ENCODE peak calls at places on chromosomes 6 and 20, in six cellular contexts. T is testis, D is heart left ventricle, F is breast epithelium, Q is right lobe of liver, K is adrenal gland. P is an unnamed sample. For H3K4me1, the result is how much of the 10 kb centered on the place peaks cover.

GRCh38 chr6:126614642-126615504 is 275.0 kb downstream of the CENPW start:
- DNase-seq in T (no peak), D (no peak), F (no peak), Q (no peak), K (no peak), P (no peak)

GRCh38 chr6:168188310-168188973 is 109.4 kb upstream of the FRMD1 start:
- DNase-seq in T (no peak), D (no peak), F (no peak), Q (no peak), K (no peak), P (no peak)

GRCh38 chr6:99485395-99485773 is 29.8 kb downstream of the USP45 start:
- DNase-seq in T (no peak), D (no peak), F (no peak), Q (no peak), K (no peak), P (no peak)

GRCh38 chr6:109048176-109048575 is 46.5 kb downstream of the SESN1 start:
- DNase-seq in T (no peak), D (no peak), F (no peak), Q (no peak), K (no peak), P (no peak)

GRCh38 chr20:26218301-26218700 is 521.6 kb upstream of the ZNF337 start:
- DNase-seq in T (no peak), D (no peak), F (no peak), Q (no peak), K (no peak), P (no peak)

GRCh38 chr6:113723182-113723581 is 134.0 kb upstream of the MARCKS start:
- DNase-seq in T (no peak), D (no peak), F (no peak), Q (no peak), K (peak), P (no peak)

GRCh38 chr6:139647001-139647400 is 272.6 kb upstream of the CITED2 start:
- DNase-seq in T (no peak), D (no peak), F (no peak), Q (no peak), K (no peak), P (no peak)

GRCh38 chr6:7954477-7955200 is 44.1 kb upstream of the TXNDC5 start:
- DNase-seq in T (no peak), D (no peak), F (no peak), Q (no peak), K (no peak), P (no peak)

GRCh38 chr6:131756039-131756438 is 45.2 kb upstream of the CTAGE9 start:
- DNase-seq in T (no peak), D (no peak), F (no peak), Q (no peak), K (no peak), P (no peak)

GRCh38 chr20:49792006-49792405 is 20.6 kb upstream of the SLC9A8 start:
- DNase-seq in T (no peak), D (no peak), F (no peak), Q (no peak), K (no peak), P (no peak)

GRCh38 chr6:10409766-10410209 is 5.1 kb downstream of the TFAP2A start:
- DNase-seq in T (no peak), D (no peak), F (no peak), Q (no peak), K (no peak), P (no peak)

GRCh38 chr6:69985180-69985579 is 118.8 kb downstream of the COL19A1 start:
- DNase-seq in T (no peak), D (no peak), F (no peak), Q (no peak), K (no peak), P (no peak)

GRCh38 chr6:74623027-74623426 is 582.8 kb downstream of the COL12A1 start:
- DNase-seq in T (no peak), D (no peak), F (no peak), Q (no peak), K (no peak), P (no peak)

DNA sequence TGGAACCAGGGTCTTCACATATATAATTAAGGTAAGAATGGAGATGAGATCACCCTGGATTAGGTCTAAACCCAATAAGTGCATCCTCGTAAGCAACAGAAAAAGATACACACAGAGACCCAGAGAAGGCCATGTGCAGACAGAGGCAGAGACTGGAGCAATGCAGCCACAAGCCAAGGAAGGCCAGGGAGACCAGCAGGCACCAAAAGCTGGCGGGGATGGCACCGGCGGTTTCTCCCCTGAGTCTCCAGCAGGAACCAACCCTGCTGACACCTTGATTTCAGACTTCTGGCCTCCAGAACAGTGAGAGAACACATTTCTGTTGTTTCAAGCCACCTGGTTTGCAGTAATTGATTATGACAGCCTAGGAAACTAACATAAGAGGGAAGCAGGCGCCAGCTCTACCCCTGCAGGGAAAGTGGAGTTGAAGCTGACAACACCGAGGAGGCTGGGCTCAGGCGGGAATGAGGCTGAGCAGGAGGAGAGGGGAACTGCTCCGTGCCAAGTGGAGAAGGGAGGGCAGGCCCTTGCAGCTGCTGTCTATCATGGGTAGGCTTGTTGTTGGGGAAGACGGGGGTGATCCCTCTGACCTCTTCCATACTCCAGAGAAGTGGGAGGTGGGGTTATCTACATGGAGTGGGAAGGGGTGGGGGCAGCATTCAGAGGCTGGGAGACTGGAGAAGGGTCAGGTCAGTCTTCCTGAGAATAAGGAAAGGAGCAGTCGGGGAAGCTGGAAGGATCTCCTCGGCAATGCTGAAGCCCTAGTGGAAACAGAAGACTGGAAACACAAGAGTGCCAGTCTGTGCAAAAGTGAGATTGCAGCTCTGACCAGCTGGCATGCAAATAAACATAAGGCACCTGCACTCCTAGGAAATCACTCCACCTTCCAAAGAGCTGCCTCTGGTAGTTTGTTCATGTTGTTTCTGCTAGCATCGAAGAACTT is 72.7 kb downstream of the NFATC2 start:
- DNase-seq in T (no peak), D (no peak), F (no peak), Q (no peak), K (no peak), P (no peak)
- H3K4me1 ChIP-seq in T (under half), D (under half), F (under half), Q (under half), K (under half), P (under half)

DNA sequence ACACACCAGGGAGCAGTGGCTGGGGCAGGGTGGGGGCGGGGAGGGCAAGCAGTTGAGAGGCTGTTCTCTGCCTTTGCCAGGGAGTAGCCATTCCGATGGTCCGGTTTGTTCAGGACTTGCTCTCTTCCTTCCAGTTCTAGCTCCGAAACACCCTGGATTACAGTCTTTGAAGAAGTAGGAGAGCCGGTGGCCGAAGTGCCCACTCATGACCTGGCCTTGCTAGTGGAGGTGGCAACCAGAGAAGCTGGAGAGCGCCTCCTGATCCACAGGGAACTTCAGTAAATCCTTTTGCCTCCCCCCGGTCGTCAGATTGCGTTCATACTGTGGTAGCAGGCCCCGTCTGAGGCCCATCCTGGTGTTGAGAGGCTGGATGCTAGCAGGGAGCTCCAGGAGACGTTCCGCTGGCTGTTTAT is 92.8 kb downstream of the ARID1B start:
- DNase-seq in T (no peak), D (no peak), F (no peak), Q (no peak), K (no peak), P (no peak)
- TF ChIP-seq POLR2A in T (no peak), D (no peak), F (no peak), Q (no peak), K (no peak), P (no peak)

DNA sequence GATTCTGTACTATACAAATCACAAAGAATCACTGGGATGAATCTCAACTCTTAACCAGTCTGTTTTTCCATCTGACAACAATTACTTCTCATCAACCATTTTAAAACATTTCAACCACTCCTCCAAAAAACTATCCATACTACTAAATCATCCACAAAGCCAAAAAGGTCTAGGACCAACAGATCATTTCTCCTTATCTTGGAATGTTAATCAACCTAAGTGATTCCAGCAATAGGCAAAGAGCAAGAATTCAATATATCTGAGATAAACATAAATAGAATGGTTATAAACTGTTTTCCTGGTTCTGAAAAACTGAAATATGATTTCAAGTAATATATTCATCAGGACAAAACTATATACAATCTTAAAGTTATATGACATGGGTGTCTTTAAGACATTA is 28.6 kb downstream of the RANBP9 start:
- DNase-seq in T (no peak), D (no peak), F (no peak), Q (no peak), K (no peak), P (no peak)
- H3K4me1 ChIP-seq in T (under half), D (under half), F (under half), Q (under half), K (under half), P (under half)

DNA sequence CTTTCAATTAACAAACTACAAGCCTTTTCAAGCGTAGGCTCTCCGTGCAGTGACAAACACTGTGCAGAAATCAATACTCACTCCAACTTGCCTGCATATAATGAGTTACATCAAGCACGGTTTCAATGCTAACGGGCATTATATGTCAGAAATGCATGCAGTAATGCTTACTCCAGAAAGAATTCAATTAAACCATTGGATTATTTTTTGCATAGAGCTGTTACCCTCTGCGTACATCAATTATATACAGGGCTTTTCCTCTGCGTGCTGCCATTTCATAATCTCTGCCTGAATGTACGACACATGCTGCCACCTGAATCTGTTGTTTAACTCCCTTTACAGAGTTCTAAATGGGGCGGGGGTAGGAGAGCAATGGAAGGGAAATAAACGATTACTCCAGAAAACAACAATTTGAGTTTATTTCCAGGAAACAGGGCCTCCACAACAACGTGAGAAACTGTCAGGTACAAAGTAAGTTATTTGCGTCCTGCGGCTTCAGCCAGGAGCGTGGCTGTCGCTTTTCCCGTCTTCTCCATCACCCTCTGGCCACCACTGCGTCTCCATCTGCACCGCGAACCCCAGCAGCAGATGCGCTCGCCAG is 1.8 kb downstream of the PTPRK start:
- DNase-seq in T (no peak), D (peak), F (no peak), Q (no peak), K (no peak), P (no peak)
- TF ChIP-seq POLR2A in T (no peak), D (no peak), F (no peak), Q (peak), K (no peak), P (no peak)

DNA sequence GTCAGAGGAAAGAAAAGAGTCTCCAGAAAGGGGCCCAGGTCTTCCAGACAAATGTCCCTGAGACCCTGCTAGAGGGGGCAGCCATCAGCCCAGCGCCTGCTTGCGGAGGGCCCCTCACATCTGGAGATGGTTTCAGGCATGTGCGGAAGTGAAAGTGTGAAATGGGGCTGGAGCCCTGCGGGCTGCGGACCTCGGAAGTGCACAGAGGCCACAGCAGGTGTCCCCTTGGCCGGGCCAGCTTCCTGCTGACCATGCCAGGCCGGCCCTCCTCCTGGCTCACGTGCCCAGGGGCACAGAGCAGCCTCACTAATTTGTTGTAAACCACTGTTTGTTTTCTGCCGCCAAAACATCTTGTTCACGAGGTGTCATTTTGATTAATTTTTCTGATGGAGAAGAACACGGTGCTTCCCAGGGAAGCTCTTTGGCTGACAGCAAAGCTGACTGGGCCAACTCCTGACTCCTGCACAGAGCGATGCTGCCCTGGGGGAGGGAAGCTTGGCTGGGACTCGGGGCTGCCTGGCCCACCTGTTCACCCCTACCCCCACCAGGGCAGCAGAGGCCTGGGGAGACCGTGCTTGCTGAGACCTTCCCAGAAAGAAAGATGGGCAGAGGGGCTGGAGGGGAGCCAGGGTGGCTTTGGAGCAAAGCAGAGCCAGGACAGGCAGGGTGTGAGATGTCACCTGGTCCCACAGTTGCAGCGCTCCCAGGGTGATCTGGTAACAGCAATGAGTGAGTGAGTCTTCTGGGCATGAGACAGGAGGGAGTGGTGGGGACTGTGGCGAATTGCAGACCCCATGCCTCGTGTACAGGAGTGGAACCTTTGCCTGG is 54.2 kb downstream of the BCAS4 start:
- DNase-seq in T (peak), D (no peak), F (no peak), Q (peak), K (no peak), P (no peak)
- H3K4me1 ChIP-seq in T (under half), D (under half), F (under half), Q (under half), K (under half), P (under half)

DNA sequence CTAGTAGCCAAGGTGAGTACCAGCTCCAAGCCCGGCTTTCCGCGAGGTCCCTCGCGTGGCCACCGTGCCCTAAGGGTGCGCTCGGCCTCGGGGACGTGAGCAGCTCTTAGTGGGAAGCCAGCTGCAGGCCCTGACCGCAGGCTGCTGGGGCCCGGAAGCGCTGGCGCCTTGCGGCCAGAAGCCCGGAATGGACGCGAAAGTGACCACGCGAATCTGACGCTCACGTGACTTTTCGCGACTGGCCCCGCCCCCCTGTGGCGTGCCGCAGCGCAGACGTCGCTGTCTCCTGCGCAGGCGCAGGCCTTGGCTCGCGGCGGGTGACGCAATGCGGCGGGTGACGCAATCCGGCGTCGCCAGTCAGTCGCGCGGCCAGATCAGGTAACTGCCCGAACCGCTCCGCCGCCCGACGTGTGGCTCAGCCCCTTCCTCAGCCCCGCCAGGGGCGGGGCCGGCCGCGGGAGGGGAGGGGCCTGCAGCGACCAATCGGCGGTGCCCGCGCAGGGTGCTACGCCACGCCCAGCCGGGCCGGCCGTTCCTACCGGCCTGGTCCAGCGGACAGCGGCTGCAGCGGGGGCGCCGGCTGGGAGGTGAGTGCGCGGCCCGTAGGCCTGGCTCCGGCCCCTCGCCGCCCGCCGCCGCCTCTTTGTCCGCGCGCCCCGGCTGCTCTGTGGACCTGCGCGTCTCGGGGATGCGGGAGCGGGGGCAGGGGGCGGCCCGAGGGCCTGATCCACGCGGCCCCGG is at the start of gene GZF1:
- DNase-seq in T (peak), D (peak), F (peak), Q (peak), K (peak), P (peak)
- TF ChIP-seq POLR2A in T (peak), D (peak), F (peak), Q (peak), K (peak), P (peak)

GRCh38 chr6:133404728-133405127 is 163.6 kb downstream of the EYA4 start:
- DNase-seq in T (no peak), D (no peak), F (no peak), Q (no peak), K (no peak), P (no peak)
- H3K4me1 ChIP-seq in T (under half), D (under half), F (under half), Q (under half), K (under half), P (under half)

GRCh38 chr6:28657756-28658465 is 132.2 kb downstream of the GPX5 start:
- DNase-seq in T (peak), D (no peak), F (no peak), Q (no peak), K (peak), P (no peak)
- TF ChIP-seq POLR2A in T (no peak), D (no peak), F (no peak), Q (no peak), K (no peak), P (no peak)

P was measured in tibial nerve.